ENCODE peak calls at places on chromosomes 11 and 22, in five cellular contexts. B is vagina, F is GM13977, O is astrocyte of the spinal cord, U is AG04450. P is an unnamed sample.

GRCh38 chr11:73334244-73335203 is 26.4 kb downstream of the ARHGEF17 start:
- DNase-seq in F (peak), U (no peak), B (no peak), O (peak), P (peak)

GRCh38 chr11:126355926-126356897 is 726 bp downstream of the ST3GAL4 start:
- DNase-seq in U (no peak), O (no peak), F (no peak), B (no peak), P (no peak)

GRCh38 chr11:31995525-31996123 is 95.2 kb upstream of the RCN1 start:
- DNase-seq in F (peak), O (peak), B (no peak), U (no peak), P (no peak)

GRCh38 chr11:80330302-80330701 is 889.5 kb upstream of the TENM4 start:
- DNase-seq in F (no peak), U (peak), B (no peak), O (peak), P (no peak)

GRCh38 chr11:772429-773390 is 4.6 kb downstream of the GATD1 start:
- DNase-seq in B (no peak), F (no peak), U (no peak), O (no peak), P (no peak)

GRCh38 chr11:95541715-95542114 is 247.9 kb downstream of the FAM76B start:
- DNase-seq in U (no peak), F (no peak), O (no peak), B (no peak), P (no peak)

GRCh38 chr22:31829505-31829904 is 75.7 kb downstream of the DEPDC5 start:
- DNase-seq in B (no peak), O (peak), U (peak), F (peak), P (no peak)

GRCh38 chr22:26643368-26644100 is 13.9 kb upstream of the MIAT start:
- DNase-seq in U (no peak), B (no peak), F (no peak), O (no peak), P (no peak)

GRCh38 chr11:128346808-128347207 is 240.6 kb downstream of the ETS1 start:
- DNase-seq in F (no peak), U (no peak), B (no peak), O (peak), P (no peak)

GRCh38 chr11:134047586-134047999 is 21.3 kb upstream of the JAM3 start:
- DNase-seq in B (no peak), F (no peak), U (peak), O (peak), P (no peak)

GRCh38 chr11:28384418-28384817 is 276.2 kb downstream of the METTL15 start:
- DNase-seq in U (peak), F (no peak), B (no peak), O (peak), P (no peak)

GRCh38 chr11:34962034-34962433 is 45.6 kb downstream of the PDHX start:
- DNase-seq in F (no peak), U (no peak), O (no peak), B (no peak), P (no peak)

GRCh38 chr11:118364956-118365615 is 5.7 kb downstream of the UBE4A start:
- DNase-seq in B (no peak), F (no peak), O (no peak), U (no peak), P (no peak)

GRCh38 chr22:36081023-36081431 is 52.4 kb upstream of the RBFOX2 start:
- DNase-seq in U (peak), B (no peak), F (no peak), O (peak), P (no peak)

GRCh38 chr11:106644824-106645223 is 373.5 kb downstream of the GUCY1A2 start:
- DNase-seq in U (no peak), F (no peak), O (peak), B (no peak), P (no peak)

GRCh38 chr22:37659897-37660708 is 1.6 kb downstream of the PDXP start:
- DNase-seq in B (no peak), F (no peak), U (no peak), O (no peak), P (no peak)

GRCh38 chr11:121881806-121882205 is 234.2 kb downstream of the BLID start:
- DNase-seq in B (no peak), F (no peak), U (peak), O (peak), P (no peak)

GRCh38 chr11:64206457-64207246 is at the start of gene FERMT3:
- DNase-seq in U (no peak), B (no peak), O (no peak), F (peak), P (no peak)

GRCh38 chr11:118820412-118821357 is 29.7 kb upstream of the DDX6 start:
- DNase-seq in U (no peak), F (peak), B (no peak), O (peak), P (peak)

GRCh38 chr11:66008468-66009101 is 3.2 kb upstream of the CST6 start:
- DNase-seq in U (no peak), B (no peak), O (no peak), F (no peak), P (peak)

GRCh38 chr22:23498811-23499798 is 81.0 kb downstream of the IGLL1 start:
- DNase-seq in B (no peak), U (no peak), F (peak), O (no peak), P (no peak)

GRCh38 chr22:38613588-38613987 is 42.6 kb downstream of the FAM227A start:
- DNase-seq in F (peak), O (no peak), B (no peak), U (no peak), P (no peak)

GRCh38 chr11:65506770-65507485 is 8.1 kb downstream of the MALAT1 start:
- DNase-seq in U (peak), B (no peak), O (peak), F (no peak), P (no peak)

GRCh38 chr11:117934526-117935307 is 5.5 kb upstream of the TMPRSS13 start:
- DNase-seq in U (no peak), F (no peak), B (no peak), O (no peak), P (no peak)

GRCh38 chr11:114319716-114320328 is 23.6 kb downstream of the NNMT start:
- DNase-seq in U (no peak), B (no peak), F (no peak), O (peak), P (no peak)

GRCh38 chr11:55714982-55715888 is 53.2 kb downstream of the OR4C6 start:
- DNase-seq in O (no peak), B (no peak), U (no peak), F (no peak), P (no peak)

GRCh38 chr11:4881188-4881587 is 512 bp upstream of the OR51T1 start:
- DNase-seq in U (no peak), F (no peak), O (no peak), B (no peak), P (no peak)

GRCh38 chr11:90448280-90448679 is 225.4 kb upstream of the CHORDC1 start:
- DNase-seq in U (no peak), O (no peak), F (no peak), B (no peak), P (no peak)

GRCh38 chr11:118054712-118055640 is 21.9 kb upstream of the TMPRSS4 start:
- DNase-seq in F (no peak), O (no peak), B (peak), U (no peak), P (no peak)

GRCh38 chr11:19727246-19727645 is 14.6 kb downstream of the NAV2 start:
- DNase-seq in U (peak), F (no peak), O (peak), B (no peak), P (no peak)

DNA sequence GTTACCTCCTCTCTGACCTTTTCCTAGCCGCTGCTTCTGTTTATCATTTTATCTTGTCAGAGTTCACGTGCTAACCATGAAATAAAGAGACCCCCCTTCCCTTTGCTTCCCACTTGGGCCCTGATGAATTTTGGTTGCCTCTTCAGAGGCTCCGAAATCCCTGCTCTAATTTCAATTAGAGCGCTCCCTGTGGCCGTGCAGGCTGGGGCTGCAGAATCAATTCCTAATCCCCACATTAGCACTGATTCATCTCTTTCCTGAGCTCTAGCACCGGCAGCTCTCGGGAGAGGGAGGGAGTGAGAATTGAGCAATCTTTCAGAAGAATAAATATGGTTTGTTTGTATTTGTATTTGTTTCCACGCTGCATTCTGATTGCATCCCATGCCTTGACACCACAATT is 76.9 kb downstream of the NTM start:
- DNase-seq in F (no peak), B (no peak), O (no peak), U (no peak), P (no peak)
- TF ChIP-seq CTCF in F (no peak), B (no peak), O (no peak), U (no peak), P (no peak)

GRCh38 chr11:76835928-76836612 is 24.6 kb upstream of the ACER3 start:
- DNase-seq in F (no peak), B (no peak), U (peak), O (peak), P (no peak)

GRCh38 chr11:76839326-76839725 is 21.4 kb upstream of the ACER3 start:
- DNase-seq in O (no peak), F (no peak), U (no peak), B (no peak), P (no peak)

GRCh38 chr11:76836613-76837291 is 24.0 kb upstream of the ACER3 start:
- DNase-seq in O (no peak), U (no peak), F (no peak), B (no peak), P (no peak)

GRCh38 chr11:76837696-76838421 is 22.9 kb upstream of the ACER3 start:
- DNase-seq in B (no peak), F (no peak), U (no peak), O (no peak), P (no peak)

DNA sequence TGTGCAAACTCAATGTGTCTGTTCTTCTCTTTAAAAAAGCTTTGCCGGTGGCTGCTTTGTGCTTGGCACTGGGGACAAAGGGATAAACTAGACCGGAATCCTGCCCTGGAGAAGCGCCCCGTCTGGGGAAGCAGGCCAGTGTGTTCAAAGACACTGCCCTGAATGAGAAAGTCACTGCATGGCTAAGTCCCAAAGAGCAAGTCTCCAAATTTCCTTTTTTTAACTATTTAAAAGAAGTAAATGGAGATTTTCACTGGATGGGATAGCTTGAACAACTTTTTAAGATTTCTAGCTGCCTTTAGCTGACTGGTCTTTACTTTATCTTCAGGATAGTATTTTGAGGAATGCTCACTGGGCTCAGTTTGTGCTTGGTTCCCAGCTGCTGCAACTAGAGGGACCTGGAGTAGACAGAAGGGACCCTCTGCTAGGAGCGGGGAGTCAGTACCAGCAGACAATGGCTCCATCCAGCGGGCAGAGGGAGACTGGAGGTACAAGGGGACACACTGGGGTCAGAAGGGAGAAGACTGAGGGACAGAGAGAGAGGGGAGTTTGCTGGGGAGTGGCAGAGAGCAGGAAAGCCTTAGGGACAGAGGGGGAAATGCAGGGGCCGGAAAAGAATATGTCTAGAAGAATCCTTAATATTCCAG is 22.2 kb upstream of the ACER3 start:
- DNase-seq in B (no peak), U (no peak), O (no peak), F (no peak), P (peak)
- TF ChIP-seq CTCF in B (no peak), U (peak), O (peak), F (peak), P (no peak)

GRCh38 chr11:47383106-47383505 is 4.8 kb upstream of the SPI1 start:
- DNase-seq in B (no peak), U (no peak), O (no peak), F (no peak), P (no peak)
- TF ChIP-seq CTCF in B (no peak), U (no peak), O (no peak), F (no peak), P (no peak)

GRCh38 chr11:6473481-6474422 is at the start of gene TRIM3:
- DNase-seq in F (peak), U (peak), O (peak), B (no peak), P (peak)
- TF ChIP-seq CTCF in F (no peak), U (peak), O (peak), B (no peak), P (no peak)

DNA sequence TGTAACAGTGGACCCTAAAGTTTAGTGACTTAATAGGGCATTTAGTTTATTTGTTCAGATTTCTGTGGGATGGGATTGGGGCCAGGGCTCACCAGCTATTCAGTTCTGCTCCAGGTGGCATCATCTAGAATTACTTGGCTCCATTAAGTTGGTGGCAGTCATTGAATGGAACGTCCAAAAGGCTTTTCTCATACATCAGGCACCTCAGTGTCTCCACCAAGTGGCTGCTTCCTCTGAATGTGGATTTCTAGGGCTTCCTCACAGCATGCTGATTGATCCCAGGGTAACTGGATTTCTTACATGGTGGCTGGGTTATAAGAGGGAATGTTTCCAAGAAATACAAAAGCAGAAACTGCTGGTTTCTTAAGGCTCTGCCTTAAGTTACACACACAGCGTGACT is 34.7 kb downstream of the USP47 start:
- DNase-seq in B (no peak), F (no peak), U (no peak), O (no peak), P (no peak)
- TF ChIP-seq CTCF in B (no peak), F (no peak), U (no peak), O (peak), P (no peak)